ENCODE peak calls at places on chromosomes 12 and 14, in six cellular contexts. M, B, J, I, T and U are unnamed samples.

GRCh38 chr12:100427078-100427477 is 46.6 kb upstream of the NR1H4 start:
- DNase-seq in T (no peak), M (peak; percentile 75), B (no peak), J (peak; percentile 65), I (no peak), U (no peak)

GRCh38 chr14:91354221-91354916 is 63.3 kb downstream of the CCDC88C start:
- DNase-seq in B (no peak), J (no peak), T (no peak), M (no peak), I (peak; percentile 26), U (peak; percentile 89)

GRCh38 chr14:75234173-75234855 is 44.3 kb upstream of the FOS start:
- DNase-seq in T (no peak), I (peak; percentile 82), M (peak; percentile 61), J (peak; percentile 90), B (no peak), U (peak; percentile 88)

GRCh38 chr12:89354630-89354931 is 2.3 kb upstream of the DUSP6 start:
- DNase-seq in B (peak; percentile 44), M (peak; percentile 35), T (no peak), I (no peak), J (no peak), U (no peak)

GRCh38 chr12:132216354-132216987 is 72.2 kb downstream of the NOC4L start:
- DNase-seq in J (no peak), M (no peak), T (no peak), B (no peak), I (peak; percentile 52), U (no peak)

GRCh38 chr12:91138337-91138905 is 27.1 kb upstream of the LUM start:
- DNase-seq in T (no peak), B (peak; percentile 3), J (peak; percentile 19), M (no peak), I (no peak), U (no peak)

GRCh38 chr14:25351269-25351668 is 301.3 kb upstream of the STXBP6 start:
- DNase-seq in M (no peak), J (no peak), I (no peak), B (no peak), T (no peak), U (no peak)

GRCh38 chr12:123089631-123090353 is 61.1 kb downstream of the PITPNM2 start:
- DNase-seq in M (peak; percentile 96), T (no peak), B (no peak), I (no peak), J (peak; percentile 95), U (no peak)

GRCh38 chr12:15899282-15899870 is 11.8 kb upstream of the DERA start:
- DNase-seq in T (no peak), M (no peak), B (peak; percentile 50), J (no peak), I (no peak), U (no peak)

GRCh38 chr14:58533417-58533816 is 104.3 kb upstream of the DACT1 start:
- DNase-seq in I (no peak), J (no peak), B (no peak), M (no peak), T (no peak), U (no peak)

GRCh38 chr14:68358978-68359861 is 433.6 kb downstream of the ZFP36L1 start:
- DNase-seq in T (no peak), B (peak; percentile 28), J (no peak), I (no peak), M (no peak), U (no peak)

GRCh38 chr14:71050227-71050823 is 143.1 kb downstream of the PCNX1 start:
- DNase-seq in T (no peak), B (peak; percentile 10), I (no peak), M (peak; percentile 5), J (no peak), U (no peak)